ENCODE peak calls at places on chromosomes 4 and X, in nine cellular contexts. One of them, this sample, is unnamed.

GRCh38 chrX:40172169-40172979 is 74.6 kb upstream of the BCOR start:
- DNase-seq in heart left ventricle: peak
- DNase-seq in A549: no peak
- DNase-seq in bronchial epithelial cell: no peak
- DNase-seq in cardiac muscle cell: peak
- DNase-seq in lower lobe of right lung: peak
- DNase-seq in CD8-positive, alpha-beta T cell: peak
- DNase-seq in astrocyte of the spinal cord: peak
- DNase-seq in fibroblast of pulmonary artery: peak
- DNase-seq in this sample: no peak

GRCh38 chr4:25654971-25655963 is at the start of gene SLC34A2:
- DNase-seq in heart left ventricle: no peak
- DNase-seq in A549: no peak
- DNase-seq in bronchial epithelial cell: peak
- DNase-seq in cardiac muscle cell: peak
- DNase-seq in lower lobe of right lung: peak
- DNase-seq in CD8-positive, alpha-beta T cell: no peak
- DNase-seq in astrocyte of the spinal cord: no peak
- DNase-seq in fibroblast of pulmonary artery: no peak
- DNase-seq in this sample: peak

GRCh38 chr4:53688186-53688790 is 97.0 kb upstream of the LNX1 start:
- DNase-seq in heart left ventricle: peak
- DNase-seq in A549: no peak
- DNase-seq in bronchial epithelial cell: peak
- DNase-seq in cardiac muscle cell: peak
- DNase-seq in lower lobe of right lung: no peak
- DNase-seq in CD8-positive, alpha-beta T cell: no peak
- DNase-seq in astrocyte of the spinal cord: peak
- DNase-seq in fibroblast of pulmonary artery: peak
- DNase-seq in this sample: peak

GRCh38 chr4:28557755-28558154 is 1697.1 kb downstream of the STIM2 start:
- DNase-seq in heart left ventricle: no peak
- DNase-seq in A549: no peak
- DNase-seq in bronchial epithelial cell: peak
- DNase-seq in cardiac muscle cell: peak
- DNase-seq in lower lobe of right lung: no peak
- DNase-seq in CD8-positive, alpha-beta T cell: no peak
- DNase-seq in astrocyte of the spinal cord: peak
- DNase-seq in fibroblast of pulmonary artery: peak
- DNase-seq in this sample: no peak

GRCh38 chrX:144586756-144587155 is 660.5 kb upstream of the SPANXN1 start:
- DNase-seq in heart left ventricle: no peak
- DNase-seq in A549: no peak
- DNase-seq in bronchial epithelial cell: peak
- DNase-seq in cardiac muscle cell: peak
- DNase-seq in lower lobe of right lung: no peak
- DNase-seq in CD8-positive, alpha-beta T cell: no peak
- DNase-seq in astrocyte of the spinal cord: peak
- DNase-seq in fibroblast of pulmonary artery: peak
- DNase-seq in this sample: peak

GRCh38 chrX:9663216-9663615 is 102.4 kb downstream of the GPR143 start:
- DNase-seq in heart left ventricle: no peak
- DNase-seq in A549: no peak
- DNase-seq in bronchial epithelial cell: no peak
- DNase-seq in cardiac muscle cell: no peak
- DNase-seq in lower lobe of right lung: no peak
- DNase-seq in CD8-positive, alpha-beta T cell: no peak
- DNase-seq in astrocyte of the spinal cord: no peak
- DNase-seq in fibroblast of pulmonary artery: no peak
- DNase-seq in this sample: no peak

GRCh38 chr4:19358015-19358414 is 893.7 kb upstream of the SLIT2 start:
- DNase-seq in heart left ventricle: no peak
- DNase-seq in A549: no peak
- DNase-seq in bronchial epithelial cell: peak
- DNase-seq in cardiac muscle cell: no peak
- DNase-seq in lower lobe of right lung: no peak
- DNase-seq in CD8-positive, alpha-beta T cell: no peak
- DNase-seq in astrocyte of the spinal cord: no peak
- DNase-seq in fibroblast of pulmonary artery: peak
- DNase-seq in this sample: no peak

GRCh38 chr4:103091601-103092223 is 7.9 kb downstream of the BDH2 start:
- DNase-seq in heart left ventricle: no peak
- DNase-seq in A549: no peak
- DNase-seq in bronchial epithelial cell: peak
- DNase-seq in cardiac muscle cell: peak
- DNase-seq in lower lobe of right lung: no peak
- DNase-seq in CD8-positive, alpha-beta T cell: peak
- DNase-seq in astrocyte of the spinal cord: peak
- DNase-seq in fibroblast of pulmonary artery: peak
- DNase-seq in this sample: peak

GRCh38 chrX:154136627-154137161 is 7.3 kb upstream of the OPN1LW start:
- DNase-seq in heart left ventricle: peak
- DNase-seq in A549: peak
- DNase-seq in bronchial epithelial cell: peak
- DNase-seq in cardiac muscle cell: peak
- DNase-seq in lower lobe of right lung: peak
- DNase-seq in CD8-positive, alpha-beta T cell: peak
- DNase-seq in astrocyte of the spinal cord: peak
- DNase-seq in fibroblast of pulmonary artery: peak
- DNase-seq in this sample: peak

GRCh38 chrX:140092121-140092520 is 126.8 kb upstream of the CXorf66 start:
- DNase-seq in heart left ventricle: no peak
- DNase-seq in A549: no peak
- DNase-seq in bronchial epithelial cell: no peak
- DNase-seq in cardiac muscle cell: no peak
- DNase-seq in lower lobe of right lung: no peak
- DNase-seq in CD8-positive, alpha-beta T cell: no peak
- DNase-seq in astrocyte of the spinal cord: no peak
- DNase-seq in fibroblast of pulmonary artery: no peak
- DNase-seq in this sample: no peak

GRCh38 chrX:106670631-106671030 is 55.9 kb upstream of the RNF128 start:
- DNase-seq in heart left ventricle: no peak
- DNase-seq in A549: no peak
- DNase-seq in bronchial epithelial cell: peak
- DNase-seq in cardiac muscle cell: no peak
- DNase-seq in lower lobe of right lung: no peak
- DNase-seq in CD8-positive, alpha-beta T cell: no peak
- DNase-seq in astrocyte of the spinal cord: peak
- DNase-seq in fibroblast of pulmonary artery: no peak
- DNase-seq in this sample: no peak

GRCh38 chrX:11462136-11462535 is 168.9 kb downstream of the AMELX start:
- DNase-seq in heart left ventricle: no peak
- DNase-seq in A549: no peak
- DNase-seq in bronchial epithelial cell: no peak
- DNase-seq in cardiac muscle cell: no peak
- DNase-seq in lower lobe of right lung: no peak
- DNase-seq in CD8-positive, alpha-beta T cell: no peak
- DNase-seq in astrocyte of the spinal cord: no peak
- DNase-seq in fibroblast of pulmonary artery: no peak
- DNase-seq in this sample: no peak

GRCh38 chr4:7831330-7831729 is 108.3 kb downstream of the AFAP1 start:
- DNase-seq in heart left ventricle: peak
- DNase-seq in A549: no peak
- DNase-seq in bronchial epithelial cell: peak
- DNase-seq in cardiac muscle cell: peak
- DNase-seq in lower lobe of right lung: no peak
- DNase-seq in CD8-positive, alpha-beta T cell: no peak
- DNase-seq in astrocyte of the spinal cord: peak
- DNase-seq in fibroblast of pulmonary artery: peak
- DNase-seq in this sample: no peak

GRCh38 chr4:54659213-54660144 is 1.7 kb downstream of the KIT start:
- DNase-seq in heart left ventricle: no peak
- DNase-seq in A549: no peak
- DNase-seq in bronchial epithelial cell: no peak
- DNase-seq in cardiac muscle cell: peak
- DNase-seq in lower lobe of right lung: no peak
- DNase-seq in CD8-positive, alpha-beta T cell: no peak
- DNase-seq in astrocyte of the spinal cord: peak
- DNase-seq in fibroblast of pulmonary artery: peak
- DNase-seq in this sample: no peak

GRCh38 chrX:22699591-22700091 is 300.1 kb upstream of the DDX53 start:
- DNase-seq in heart left ventricle: no peak
- DNase-seq in A549: no peak
- DNase-seq in bronchial epithelial cell: peak
- DNase-seq in cardiac muscle cell: no peak
- DNase-seq in lower lobe of right lung: no peak
- DNase-seq in CD8-positive, alpha-beta T cell: no peak
- DNase-seq in astrocyte of the spinal cord: peak
- DNase-seq in fibroblast of pulmonary artery: peak
- DNase-seq in this sample: no peak

GRCh38 chr4:30875659-30876269 is 155.6 kb downstream of the PCDH7 start:
- DNase-seq in heart left ventricle: no peak
- DNase-seq in A549: no peak
- DNase-seq in bronchial epithelial cell: peak
- DNase-seq in cardiac muscle cell: no peak
- DNase-seq in lower lobe of right lung: no peak
- DNase-seq in CD8-positive, alpha-beta T cell: no peak
- DNase-seq in astrocyte of the spinal cord: peak
- DNase-seq in fibroblast of pulmonary artery: peak
- DNase-seq in this sample: no peak

GRCh38 chr4:169252339-169253086 is 18.2 kb downstream of the SH3RF1 start:
- DNase-seq in heart left ventricle: no peak
- DNase-seq in A549: no peak
- DNase-seq in bronchial epithelial cell: no peak
- DNase-seq in cardiac muscle cell: peak
- DNase-seq in lower lobe of right lung: no peak
- DNase-seq in CD8-positive, alpha-beta T cell: no peak
- DNase-seq in astrocyte of the spinal cord: peak
- DNase-seq in fibroblast of pulmonary artery: peak
- DNase-seq in this sample: no peak

GRCh38 chr4:169256101-169256612 is 14.6 kb downstream of the SH3RF1 start:
- DNase-seq in heart left ventricle: no peak
- DNase-seq in A549: no peak
- DNase-seq in bronchial epithelial cell: no peak
- DNase-seq in cardiac muscle cell: no peak
- DNase-seq in lower lobe of right lung: no peak
- DNase-seq in CD8-positive, alpha-beta T cell: no peak
- DNase-seq in astrocyte of the spinal cord: no peak
- DNase-seq in fibroblast of pulmonary artery: no peak
- DNase-seq in this sample: no peak

GRCh38 chr4:169253904-169254303 is 16.9 kb downstream of the SH3RF1 start:
- DNase-seq in heart left ventricle: no peak
- DNase-seq in A549: no peak
- DNase-seq in bronchial epithelial cell: no peak
- DNase-seq in cardiac muscle cell: peak
- DNase-seq in lower lobe of right lung: no peak
- DNase-seq in CD8-positive, alpha-beta T cell: no peak
- DNase-seq in astrocyte of the spinal cord: peak
- DNase-seq in fibroblast of pulmonary artery: peak
- DNase-seq in this sample: no peak

GRCh38 chr4:169253087-169253675 is 17.6 kb downstream of the SH3RF1 start:
- DNase-seq in heart left ventricle: no peak
- DNase-seq in A549: no peak
- DNase-seq in bronchial epithelial cell: no peak
- DNase-seq in cardiac muscle cell: no peak
- DNase-seq in lower lobe of right lung: no peak
- DNase-seq in CD8-positive, alpha-beta T cell: no peak
- DNase-seq in astrocyte of the spinal cord: peak
- DNase-seq in fibroblast of pulmonary artery: no peak
- DNase-seq in this sample: no peak

GRCh38 chr4:169254546-169254983 is 16.2 kb downstream of the SH3RF1 start:
- DNase-seq in heart left ventricle: peak
- DNase-seq in A549: no peak
- DNase-seq in bronchial epithelial cell: peak
- DNase-seq in cardiac muscle cell: peak
- DNase-seq in lower lobe of right lung: no peak
- DNase-seq in CD8-positive, alpha-beta T cell: no peak
- DNase-seq in astrocyte of the spinal cord: peak
- DNase-seq in fibroblast of pulmonary artery: peak
- DNase-seq in this sample: no peak
- H3K4me3 ChIP-seq in heart left ventricle: no peak
- H3K4me3 ChIP-seq in A549: peak
- H3K4me3 ChIP-seq in bronchial epithelial cell: no peak
- H3K4me3 ChIP-seq in cardiac muscle cell: no peak
- H3K4me3 ChIP-seq in lower lobe of right lung: no peak
- H3K4me3 ChIP-seq in CD8-positive, alpha-beta T cell: no peak
- H3K4me3 ChIP-seq in astrocyte of the spinal cord: no peak
- H3K4me3 ChIP-seq in fibroblast of pulmonary artery: peak
- H3K4me3 ChIP-seq in this sample: no peak

DNA sequence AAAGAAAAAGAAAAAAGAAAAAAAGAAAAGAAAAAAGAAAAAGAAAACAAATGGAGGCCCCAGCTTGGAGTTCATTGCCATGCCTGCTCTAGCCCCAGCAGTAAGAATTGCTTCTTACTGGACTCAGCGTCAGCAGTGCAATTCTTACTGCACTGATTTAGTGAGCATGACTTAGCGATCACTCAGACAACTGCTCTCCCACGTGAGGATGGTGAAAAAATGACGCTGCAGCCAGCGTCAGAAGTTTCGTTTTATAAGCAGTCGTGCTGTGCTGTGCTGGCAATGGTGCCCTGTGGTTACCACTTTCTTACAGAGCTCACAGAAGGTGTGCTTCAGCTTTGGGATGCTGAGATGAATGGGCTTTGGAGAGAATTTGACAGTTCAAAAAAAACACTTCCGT is 68.3 kb upstream of the DDX3X start:
- DNase-seq in heart left ventricle: no peak
- DNase-seq in A549: no peak
- DNase-seq in bronchial epithelial cell: no peak
- DNase-seq in cardiac muscle cell: peak
- DNase-seq in lower lobe of right lung: no peak
- DNase-seq in CD8-positive, alpha-beta T cell: peak
- DNase-seq in astrocyte of the spinal cord: peak
- DNase-seq in fibroblast of pulmonary artery: peak
- DNase-seq in this sample: no peak
- H3K4me3 ChIP-seq in heart left ventricle: peak
- H3K4me3 ChIP-seq in A549: no peak
- H3K4me3 ChIP-seq in bronchial epithelial cell: no peak
- H3K4me3 ChIP-seq in cardiac muscle cell: no peak
- H3K4me3 ChIP-seq in lower lobe of right lung: peak
- H3K4me3 ChIP-seq in CD8-positive, alpha-beta T cell: no peak
- H3K4me3 ChIP-seq in astrocyte of the spinal cord: no peak
- H3K4me3 ChIP-seq in fibroblast of pulmonary artery: no peak
- H3K4me3 ChIP-seq in this sample: no peak

GRCh38 chr4:1348746-1349145 is 1.7 kb downstream of the UVSSA start:
- DNase-seq in heart left ventricle: no peak
- DNase-seq in A549: no peak
- DNase-seq in bronchial epithelial cell: no peak
- DNase-seq in cardiac muscle cell: no peak
- DNase-seq in lower lobe of right lung: no peak
- DNase-seq in CD8-positive, alpha-beta T cell: no peak
- DNase-seq in astrocyte of the spinal cord: no peak
- DNase-seq in fibroblast of pulmonary artery: no peak
- DNase-seq in this sample: no peak
- H3K4me3 ChIP-seq in heart left ventricle: no peak
- H3K4me3 ChIP-seq in A549: no peak
- H3K4me3 ChIP-seq in bronchial epithelial cell: no peak
- H3K4me3 ChIP-seq in cardiac muscle cell: no peak
- H3K4me3 ChIP-seq in lower lobe of right lung: peak
- H3K4me3 ChIP-seq in CD8-positive, alpha-beta T cell: no peak
- H3K4me3 ChIP-seq in astrocyte of the spinal cord: no peak
- H3K4me3 ChIP-seq in fibroblast of pulmonary artery: no peak
- H3K4me3 ChIP-seq in this sample: peak

DNA sequence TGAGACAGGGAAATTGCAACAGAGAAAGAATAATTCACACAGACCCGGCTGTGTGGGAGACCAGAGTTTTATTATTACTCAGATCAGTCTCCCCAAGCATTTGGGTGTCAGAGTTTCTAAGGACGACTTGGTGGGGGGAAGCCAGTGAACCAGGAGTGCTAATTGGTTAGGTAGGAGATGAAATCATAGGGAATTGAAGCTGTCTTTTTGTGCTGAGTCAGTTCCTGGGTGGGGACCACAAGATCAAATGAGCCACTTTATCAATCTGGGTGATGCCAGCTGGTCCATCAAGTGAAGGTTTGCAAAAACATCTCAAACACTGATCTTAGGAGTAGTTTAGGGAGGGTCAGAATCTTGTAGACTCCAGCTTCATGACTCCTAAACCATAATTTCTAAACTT is 560.7 kb downstream of the ADGRL3 start:
- DNase-seq in heart left ventricle: no peak
- DNase-seq in A549: no peak
- DNase-seq in bronchial epithelial cell: no peak
- DNase-seq in cardiac muscle cell: no peak
- DNase-seq in lower lobe of right lung: no peak
- DNase-seq in CD8-positive, alpha-beta T cell: no peak
- DNase-seq in astrocyte of the spinal cord: no peak
- DNase-seq in fibroblast of pulmonary artery: no peak
- DNase-seq in this sample: no peak
- H3K4me3 ChIP-seq in heart left ventricle: no peak
- H3K4me3 ChIP-seq in A549: no peak
- H3K4me3 ChIP-seq in bronchial epithelial cell: no peak
- H3K4me3 ChIP-seq in cardiac muscle cell: no peak
- H3K4me3 ChIP-seq in lower lobe of right lung: no peak
- H3K4me3 ChIP-seq in CD8-positive, alpha-beta T cell: no peak
- H3K4me3 ChIP-seq in astrocyte of the spinal cord: no peak
- H3K4me3 ChIP-seq in fibroblast of pulmonary artery: no peak
- H3K4me3 ChIP-seq in this sample: no peak